ENCODE peak calls at places on chromosomes 13 and 19, in five cellular contexts. F, N, I, R and T are unnamed samples.

GRCh38 chr19:1904385-1905070 is 671 bp upstream of the ADAT3 start:
- DNase-seq in F (no peak), I (peak), N (no peak), R (peak), T (peak)

GRCh38 chr13:48487968-48488367 is 44.9 kb downstream of the RCBTB2 start:
- DNase-seq in N (no peak), R (no peak), F (no peak), I (no peak), T (no peak)

GRCh38 chr13:29707876-29708543 is 112.5 kb upstream of the SLC7A1 start:
- DNase-seq in F (peak), N (no peak), R (peak), I (peak), T (no peak)

GRCh38 chr19:8252922-8253589 is 43.9 kb downstream of the CERS4 start:
- DNase-seq in N (peak), I (peak), R (peak), F (peak), T (peak)

GRCh38 chr19:10219678-10220077 is 11.5 kb downstream of the S1PR2 start:
- DNase-seq in F (peak), I (peak), N (no peak), R (no peak), T (peak)

GRCh38 chr19:29217591-29217990 is 4.6 kb upstream of the UQCRFS1 start:
- DNase-seq in R (no peak), N (no peak), F (no peak), I (no peak), T (no peak)

GRCh38 chr19:30879225-30879624 is 470.0 kb downstream of the TSHZ3 start:
- DNase-seq in I (no peak), R (no peak), N (no peak), F (no peak), T (no peak)

GRCh38 chr19:29288276-29288675 is 75.3 kb upstream of the UQCRFS1 start:
- DNase-seq in I (no peak), R (no peak), N (no peak), F (no peak), T (no peak)

GRCh38 chr13:21032656-21033055 is 28.7 kb downstream of the LATS2 start:
- DNase-seq in R (no peak), F (no peak), I (no peak), N (no peak), T (no peak)

GRCh38 chr13:110563463-110563774 is 1.9 kb upstream of the RAB20 start:
- DNase-seq in R (no peak), F (no peak), I (no peak), N (no peak), T (no peak)

GRCh38 chr19:8004723-8005513 is 523 bp downstream of the ELAVL1 start:
- DNase-seq in R (no peak), I (peak), F (peak), N (no peak), T (no peak)

GRCh38 chr19:12778905-12779161 is 3.5 kb upstream of the HOOK2 start:
- DNase-seq in F (no peak), N (no peak), R (no peak), I (no peak), T (no peak)